ENCODE peak calls at places on chromosomes 4 and X, in five cellular contexts. O is gastrocnemius medialis, Z is A549, C is PC-9, J is neural progenitor cell. M is an unnamed sample.

GRCh38 chr4:38223801-38224236 is 263.6 kb downstream of the PTTG2 start:
- DNase-seq in O (no peak), Z (no peak), C (no peak), J (no peak), M (no peak)

GRCh38 chrX:139930923-139931645 is 1.8 kb downstream of the ATP11C start:
- DNase-seq in O (no peak), Z (peak), C (no peak), J (peak), M (no peak)

GRCh38 chr4:176387571-176387970 is 67.8 kb downstream of the SPCS3 start:
- DNase-seq in O (no peak), Z (no peak), C (no peak), J (no peak), M (no peak)

GRCh38 chr4:69546121-69546520 is 50.4 kb upstream of the UGT2B4 start:
- DNase-seq in O (no peak), Z (no peak), C (no peak), J (no peak), M (no peak)

GRCh38 chr4:7365472-7366179 is 69.1 kb downstream of the PSAPL1 start:
- DNase-seq in O (peak), Z (no peak), C (no peak), J (no peak), M (no peak)

GRCh38 chrX:66553973-66554372 is 84.9 kb downstream of the EDA2R start:
- DNase-seq in O (no peak), Z (no peak), C (no peak), J (no peak), M (no peak)

GRCh38 chrX:69133561-69134542 is 31.4 kb downstream of the PJA1 start:
- DNase-seq in O (no peak), Z (peak), C (peak), J (peak), M (no peak)

GRCh38 chr4:73446336-73446938 is 10.4 kb downstream of the AFP start:
- DNase-seq in O (no peak), Z (peak), C (peak), J (peak), M (no peak)

GRCh38 chrX:131704136-131704695 is 160.3 kb downstream of the OR13H1 start:
- DNase-seq in O (no peak), Z (peak), C (peak), J (no peak), M (no peak)

GRCh38 chr4:154164931-154165839 is 326.4 kb downstream of the DCHS2 start:
- DNase-seq in O (no peak), Z (no peak), C (peak), J (no peak), M (peak)

GRCh38 chrX:149491812-149492211 is 13.3 kb downstream of the IDS start:
- DNase-seq in O (no peak), Z (peak), C (peak), J (no peak), M (no peak)

GRCh38 chrX:119693032-119693995 is at the start of gene SEPTIN6:
- DNase-seq in O (no peak), Z (peak), C (peak), J (peak), M (peak)

GRCh38 chr4:178738026-178738425 is 1295.8 kb upstream of the AGA start:
- DNase-seq in O (no peak), Z (peak), C (no peak), J (no peak), M (no peak)

GRCh38 chr4:105641876-105642275 is 66.6 kb downstream of the INTS12 start:
- DNase-seq in O (no peak), Z (no peak), C (no peak), J (no peak), M (no peak)

GRCh38 chr4:149371021-149371420 is 444.6 kb downstream of the IQCM start:
- DNase-seq in O (no peak), Z (peak), C (no peak), J (peak), M (no peak)

GRCh38 chrX:114338870-114339269 is 245.0 kb upstream of the HTR2C start:
- DNase-seq in O (no peak), Z (no peak), C (no peak), J (no peak), M (no peak)

GRCh38 chr4:142824368-142824767 is 21.7 kb downstream of the INPP4B start:
- DNase-seq in O (no peak), Z (no peak), C (no peak), J (no peak), M (no peak)

GRCh38 chr4:120052840-120053239 is 13.8 kb downstream of the MAD2L1 start:
- DNase-seq in O (peak), Z (peak), C (no peak), J (no peak), M (peak)

GRCh38 chr4:138678985-138679746 is 336.4 kb upstream of the NOCT start:
- DNase-seq in O (no peak), Z (no peak), C (no peak), J (no peak), M (no peak)

GRCh38 chr4:21819086-21819485 is 129.5 kb downstream of the KCNIP4 start:
- DNase-seq in O (no peak), Z (no peak), C (no peak), J (no peak), M (no peak)

GRCh38 chr4:177235026-177235425 is 74.6 kb upstream of the NEIL3 start:
- DNase-seq in O (no peak), Z (no peak), C (no peak), J (no peak), M (no peak)

GRCh38 chrX:80808854-80809493 is 703 bp downstream of the BRWD3 start:
- DNase-seq in O (peak), Z (peak), C (peak), J (peak), M (peak)

GRCh38 chr4:152038238-152038637 is 277.4 kb upstream of the GATB start:
- DNase-seq in O (peak), Z (no peak), C (no peak), J (no peak), M (no peak)

GRCh38 chr4:183321516-183321915 is 710 bp downstream of the CLDN24 start:
- DNase-seq in O (no peak), Z (no peak), C (no peak), J (no peak), M (no peak)

GRCh38 chr4:120926358-120927025 is 4.0 kb upstream of the PRDM5 start:
- DNase-seq in O (no peak), Z (no peak), C (no peak), J (no peak), M (no peak)

GRCh38 chr4:151783867-151784266 is 23.1 kb upstream of the GATB start:
- DNase-seq in O (no peak), Z (no peak), C (no peak), J (no peak), M (no peak)

GRCh38 chr4:28675582-28675981 is 1814.9 kb downstream of the STIM2 start:
- DNase-seq in O (no peak), Z (no peak), C (no peak), J (no peak), M (no peak)

GRCh38 chr4:8537041-8537461 is 43.1 kb upstream of the GPR78 start:
- DNase-seq in O (peak), Z (peak), C (peak), J (no peak), M (peak)

GRCh38 chr4:142452132-142452855 is 393.8 kb downstream of the INPP4B start:
- DNase-seq in O (no peak), Z (no peak), C (no peak), J (peak), M (no peak)

GRCh38 chr4:147793973-147794690 is 62.2 kb downstream of the ARHGAP10 start:
- DNase-seq in O (no peak), Z (no peak), C (no peak), J (no peak), M (no peak)

GRCh38 chrX:65674351-65674893 is 7.0 kb downstream of the MSN start:
- DNase-seq in O (no peak), Z (no peak), C (no peak), J (no peak), M (no peak)

GRCh38 chrX:3962511-3963350 is 249.3 kb upstream of the PRKX start:
- DNase-seq in O (no peak), Z (peak), C (peak), J (peak), M (no peak)

GRCh38 chrX:72124540-72125201 is 7.0 kb downstream of the RTL5 start:
- DNase-seq in O (no peak), Z (no peak), C (no peak), J (no peak), M (no peak)

GRCh38 chrX:72125331-72126047 is 6.2 kb downstream of the RTL5 start:
- DNase-seq in O (no peak), Z (no peak), C (no peak), J (no peak), M (no peak)

GRCh38 chrX:72121381-72121780 is 10.3 kb downstream of the RTL5 start:
- DNase-seq in O (peak), Z (no peak), C (no peak), J (no peak), M (peak)

GRCh38 chrX:72122621-72123275 is 9.0 kb downstream of the RTL5 start:
- DNase-seq in O (no peak), Z (no peak), C (no peak), J (no peak), M (no peak)

GRCh38 chrX:72123471-72124185 is 8.1 kb downstream of the RTL5 start:
- DNase-seq in O (no peak), Z (no peak), C (no peak), J (peak), M (peak)
- H3K27ac ChIP-seq in O (peak), Z (no peak), C (no peak), J (no peak), M (peak)

GRCh38 chr4:779555-779954 is 46.4 kb downstream of the CPLX1 start:
- DNase-seq in O (no peak), Z (no peak), C (no peak), J (no peak), M (no peak)
- H3K4me3 ChIP-seq in O (no peak), Z (no peak), C (peak), J (peak), M (no peak)

GRCh38 chr4:4327652-4328121 is 37.6 kb downstream of the ZBTB49 start:
- DNase-seq in O (no peak), Z (peak), C (no peak), J (peak), M (no peak)
- TF ChIP-seq CTCF in O (no peak), Z (no peak), C (no peak), J (peak), M (no peak)

DNA sequence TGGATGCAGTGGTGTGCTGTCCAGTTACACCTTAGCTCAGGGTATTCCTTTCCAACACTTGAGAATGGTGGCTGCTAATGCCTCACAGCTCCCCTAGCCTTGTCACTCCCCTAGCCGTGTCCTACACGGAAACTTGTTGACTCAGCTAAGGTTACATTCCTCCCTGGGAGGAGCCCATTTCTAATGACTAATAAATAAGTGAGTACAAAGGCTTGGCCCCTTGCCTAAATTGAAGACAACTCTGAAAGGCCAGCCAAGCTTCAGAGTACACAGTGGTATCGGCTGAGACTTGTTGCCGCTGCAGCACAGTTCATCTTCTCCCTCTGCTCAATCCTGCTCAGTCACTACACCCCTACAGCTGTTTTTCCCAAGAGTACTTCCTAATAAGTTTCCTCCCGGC is 21.2 kb upstream of the SLC25A31 start:
- DNase-seq in O (no peak), Z (peak), C (peak), J (no peak), M (no peak)
- H3K27ac ChIP-seq in O (no peak), Z (no peak), C (peak), J (no peak), M (no peak)

GRCh38 chr4:41625531-41625930 is 87.6 kb downstream of the LIMCH1 start:
- DNase-seq in O (no peak), Z (no peak), C (no peak), J (no peak), M (no peak)
- H3K4me3 ChIP-seq in O (no peak), Z (no peak), C (no peak), J (no peak), M (no peak)

DNA sequence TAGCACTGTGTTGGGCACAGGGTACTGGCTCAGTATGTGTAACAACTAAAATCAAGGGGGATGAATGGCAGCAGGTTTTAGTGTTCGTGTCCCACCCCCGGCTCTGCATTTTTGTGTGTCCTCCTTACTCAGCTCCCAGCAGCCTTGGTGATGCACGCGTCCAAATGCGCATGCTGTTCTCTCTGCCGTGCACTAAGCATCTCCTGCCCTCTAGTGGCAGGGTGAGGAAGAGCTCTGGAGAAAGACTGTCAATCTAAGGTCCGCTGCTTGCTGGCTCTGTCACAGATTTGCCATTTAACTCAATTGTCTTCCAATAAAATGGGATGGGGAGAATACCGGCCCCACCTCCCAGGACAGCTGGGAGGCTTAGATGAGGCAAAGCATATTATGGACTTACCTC is 61.4 kb downstream of the WFS1 start:
- DNase-seq in O (no peak), Z (peak), C (no peak), J (no peak), M (no peak)
- TF ChIP-seq CTCF in O (peak), Z (peak), C (peak), J (peak), M (peak)

M was measured in tibial artery.